ENCODE peak calls at places on chromosomes 2 and 18, in eight cellular contexts. C, U, A, Z, B, Y, N and P are unnamed samples.

GRCh38 chr2:150885236-150885635 is 376.4 kb downstream of the RBM43 start:
- DNase-seq in C (no peak), U (no peak), A (no peak), Z (peak; percentile 44), B (no peak), Y (no peak), N (peak; percentile 28), P (no peak)

GRCh38 chr2:1723397-1724042 is 20.8 kb downstream of the PXDN start:
- DNase-seq in C (no peak), U (no peak), A (no peak), Z (no peak), B (no peak), Y (no peak), N (no peak), P (no peak)

GRCh38 chr2:161077367-161078210 is 82.6 kb upstream of the TANK start:
- DNase-seq in C (peak; percentile 37), U (no peak), A (no peak), Z (peak; percentile 65), B (no peak), Y (no peak), N (peak; percentile 52), P (no peak)

GRCh38 chr2:8307779-8308178 is 374.1 kb upstream of the ID2 start:
- DNase-seq in C (no peak), U (no peak), A (no peak), Z (peak; percentile 68), B (no peak), Y (peak; percentile 19), N (no peak), P (no peak)

GRCh38 chr2:219475697-219476604 is 22.7 kb upstream of the GMPPA start:
- DNase-seq in C (peak; percentile 56), U (peak; percentile 58), A (peak; percentile 88), Z (peak; percentile 65), B (peak; percentile 73), Y (no peak), N (peak; percentile 45), P (no peak)

GRCh38 chr18:4510709-4511108 is 55.6 kb upstream of the DLGAP1 start:
- DNase-seq in C (peak; percentile 2), U (peak; percentile 15), A (peak; percentile 61), Z (peak; percentile 1), B (no peak), Y (no peak), N (no peak), P (no peak)

GRCh38 chr2:215664847-215665525 is 229.1 kb upstream of the FN1 start:
- DNase-seq in C (peak; percentile 94), U (no peak), A (no peak), Z (peak; percentile 98), B (peak; percentile 85), Y (peak; percentile 64), N (peak; percentile 93), P (no peak)

GRCh38 chr18:62555135-62555534 is 32.3 kb downstream of the ZCCHC2 start:
- DNase-seq in C (no peak), U (no peak), A (no peak), Z (peak; percentile 31), B (peak; percentile 7), Y (peak; percentile 21), N (peak; percentile 77), P (no peak)

GRCh38 chr2:240369725-240370585 is 65.5 kb upstream of the GPC1 start:
- DNase-seq in C (peak; percentile 70), U (no peak), A (no peak), Z (peak; percentile 97), B (peak; percentile 94), Y (peak; percentile 89), N (peak; percentile 93), P (no peak)
- H3K9ac ChIP-seq in C (peak overlapping the region; percentile 66), U (no peak overlapping the region), A (no peak overlapping the region), Z (peak overlapping the region; percentile 69), B (peak overlapping the region; percentile 68), Y (peak overlapping the region; percentile 66), N (peak overlapping the region; percentile 21), P (no peak overlapping the region)

DNA sequence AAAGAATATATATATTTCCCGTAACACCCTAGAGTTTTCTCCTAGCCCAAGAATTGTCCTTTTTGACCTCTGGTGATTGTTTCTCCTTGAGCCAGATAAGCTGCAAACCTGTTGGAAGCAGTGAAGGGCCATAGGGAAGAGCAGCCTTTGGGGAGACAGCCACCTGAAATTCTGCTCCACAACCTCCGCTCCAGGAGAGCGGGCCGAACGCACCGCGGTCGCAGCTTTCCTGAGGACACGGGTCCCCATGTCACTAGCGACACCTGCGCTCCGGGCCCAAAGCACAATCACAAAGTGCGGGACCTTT is 620 bp upstream of the DSG2 start:
- DNase-seq in C (no peak), U (no peak), A (no peak), Z (no peak), B (no peak), Y (no peak), N (no peak), P (no peak)
- H3K9ac ChIP-seq in C (no peak overlapping the region), U (no peak overlapping the region), A (peak overlapping the region; percentile 55), Z (no peak overlapping the region), B (no peak overlapping the region), Y (peak overlapping the region; percentile 98), N (no peak overlapping the region), P (no peak overlapping the region)

GRCh38 chr2:15809504-15809903 is 130.8 kb upstream of the MYCN start:
- DNase-seq in C (no peak), U (no peak), A (peak; percentile 48), Z (no peak), B (no peak), Y (no peak), N (no peak), P (no peak)
- H3K9ac ChIP-seq in C (no peak overlapping the region), U (no peak overlapping the region), A (no peak overlapping the region), Z (no peak overlapping the region), B (no peak overlapping the region), Y (no peak overlapping the region), N (no peak overlapping the region), P (no peak overlapping the region)

GRCh38 chr2:109129921-109130725 is 1.1 kb downstream of the SH3RF3 start:
- DNase-seq in C (peak; percentile 47), U (no peak), A (peak; percentile 42), Z (peak; percentile 23), B (peak; percentile 71), Y (no peak), N (peak; percentile 56), P (no peak)

GRCh38 chr2:109131777-109132176 is 2.8 kb downstream of the SH3RF3 start:
- DNase-seq in C (peak; percentile 24), U (no peak), A (no peak), Z (no peak), B (peak; percentile 73), Y (no peak), N (no peak), P (no peak)

GRCh38 chr2:109129356-109129920 is 433 bp downstream of the SH3RF3 start:
- DNase-seq in C (peak; percentile 47), U (peak; percentile 33), A (no peak), Z (peak; percentile 52), B (peak; percentile 55), Y (no peak), N (no peak), P (no peak)

GRCh38 chr2:109128466-109129355 is at the start of gene SH3RF3:
- DNase-seq in C (peak; percentile 71), U (peak; percentile 32), A (peak; percentile 56), Z (peak; percentile 69), B (peak; percentile 64), Y (no peak), N (peak; percentile 53), P (no peak)

DNA sequence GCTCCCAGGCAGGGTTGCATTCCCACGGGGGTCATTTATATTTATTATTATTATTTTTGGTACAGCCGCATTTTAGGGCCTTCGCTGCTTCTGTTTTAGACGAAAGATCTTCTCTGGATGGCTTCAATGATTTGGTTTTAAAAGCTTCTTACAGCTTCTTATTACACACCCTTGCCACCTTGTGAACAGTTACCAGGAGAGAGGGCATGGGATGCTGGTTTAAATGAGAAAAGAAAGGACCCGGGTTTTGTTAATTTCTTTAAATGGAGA is 1.7 kb downstream of the SH3RF3 start:
- DNase-seq in C (no peak), U (no peak), A (no peak), Z (no peak), B (peak; percentile 31), Y (no peak), N (no peak), P (no peak)
- H3K9ac ChIP-seq in C (peak overlapping the region; percentile 86), U (no peak overlapping the region), A (no peak overlapping the region), Z (peak overlapping the region; percentile 94), B (peak overlapping the region; percentile 94), Y (no peak overlapping the region), N (peak overlapping the region; percentile 92), P (no peak overlapping the region)